ENCODE peak calls at places on chromosome 11, in four cellular contexts. One of them, this sample, is unnamed.

GRCh38 chr11:120125005-120125404 is 12.9 kb downstream of the TRIM29 start:
- DNase-seq in neural crest cell: no peak
- DNase-seq in type B pancreatic cell: no peak
- DNase-seq in EH: peak
- DNase-seq in this sample: no peak

GRCh38 chr11:2697871-2698270 is 1.9 kb downstream of the KCNQ1OT1 start:
- DNase-seq in neural crest cell: no peak
- DNase-seq in type B pancreatic cell: no peak
- DNase-seq in EH: peak
- DNase-seq in this sample: peak

GRCh38 chr11:131674051-131674755 is 303.8 kb downstream of the NTM start:
- DNase-seq in neural crest cell: peak
- DNase-seq in EH: peak
- DNase-seq in type B pancreatic cell: peak
- DNase-seq in this sample: peak

GRCh38 chr11:61682093-61682732 is 2.0 kb downstream of the DAGLA start:
- DNase-seq in neural crest cell: no peak
- DNase-seq in EH: peak
- DNase-seq in type B pancreatic cell: no peak
- DNase-seq in this sample: peak

GRCh38 chr11:27697679-27698275 is 2.5 kb downstream of the BDNF start:
- DNase-seq in type B pancreatic cell: no peak
- DNase-seq in neural crest cell: no peak
- DNase-seq in EH: peak
- DNase-seq in this sample: no peak

GRCh38 chr11:8259316-8259995 is 4.2 kb downstream of the LMO1 start:
- DNase-seq in type B pancreatic cell: peak
- DNase-seq in neural crest cell: no peak
- DNase-seq in EH: no peak
- DNase-seq in this sample: no peak

GRCh38 chr11:19466314-19466713 is 225.6 kb upstream of the E2F8 start:
- DNase-seq in neural crest cell: no peak
- DNase-seq in EH: no peak
- DNase-seq in type B pancreatic cell: no peak
- DNase-seq in this sample: no peak

GRCh38 chr11:12769834-12770345 is 95.7 kb downstream of the TEAD1 start:
- DNase-seq in type B pancreatic cell: no peak
- DNase-seq in neural crest cell: no peak
- DNase-seq in EH: peak
- DNase-seq in this sample: no peak

GRCh38 chr11:104090767-104091166 is 54.3 kb downstream of the DDI1 start:
- DNase-seq in EH: no peak
- DNase-seq in neural crest cell: no peak
- DNase-seq in type B pancreatic cell: no peak
- DNase-seq in this sample: no peak

GRCh38 chr11:104870910-104871309 is 27.4 kb downstream of the CASP12 start:
- DNase-seq in EH: peak
- DNase-seq in neural crest cell: no peak
- DNase-seq in type B pancreatic cell: no peak
- DNase-seq in this sample: no peak

GRCh38 chr11:8871283-8871775 is 39.7 kb upstream of the AKIP1 start:
- DNase-seq in neural crest cell: peak
- DNase-seq in type B pancreatic cell: peak
- DNase-seq in EH: peak
- DNase-seq in this sample: peak

GRCh38 chr11:121634889-121635288 is 182.1 kb upstream of the SORL1-AS1 start:
- DNase-seq in neural crest cell: no peak
- DNase-seq in EH: peak
- DNase-seq in type B pancreatic cell: no peak
- DNase-seq in this sample: no peak